ENCODE peak calls at places on chromosomes 5 and 9, in five cellular contexts. X is SW480, Y is nucleus accumbens, C is NCI-H748 treated with DMSO at 0.1 percent for 48 hours, Q is astrocyte of the hippocampus. O is an unnamed sample.

GRCh38 chr5:181069767-181070491 is 29.9 kb downstream of the BTNL9 start:
- DNase-seq in X (no peak), Q (no peak), C (no peak), Y (no peak), O (no peak)

GRCh38 chr9:111108946-111109345 is 70.7 kb upstream of the LPAR1 start:
- DNase-seq in Y (no peak), C (no peak), Q (no peak), X (no peak), O (no peak)

GRCh38 chr9:91374939-91375338 is 13.2 kb upstream of the AUH start:
- DNase-seq in Y (no peak), X (no peak), C (no peak), Q (peak; percentile 72), O (no peak)

GRCh38 chr9:114655689-114656088 is 1.9 kb downstream of the TEX53 start:
- DNase-seq in X (no peak), Y (no peak), C (no peak), Q (peak; percentile 25), O (no peak)

GRCh38 chr5:121988443-121988842 is 26.7 kb downstream of the SRFBP1 start:
- DNase-seq in C (no peak), Q (no peak), Y (no peak), X (no peak), O (no peak)

GRCh38 chr5:120765189-120765588 is 301.1 kb downstream of the PRR16 start:
- DNase-seq in C (no peak), X (no peak), Y (no peak), Q (peak; percentile 38), O (no peak)

GRCh38 chr9:99385814-99386279 is 163.8 kb downstream of the SEC61B start:
- DNase-seq in C (no peak), Y (no peak), Q (peak; percentile 33), X (no peak), O (no peak)

GRCh38 chr9:130663258-130664171 is 879 bp upstream of the PRDM12 start:
- DNase-seq in Q (peak; percentile 30), Y (no peak), X (peak; percentile 36), C (no peak), O (no peak)

GRCh38 chr5:172274951-172275753 is 8.4 kb downstream of the UBTD2 start:
- DNase-seq in Y (no peak), C (no peak), Q (no peak), X (no peak), O (peak; percentile 37)

GRCh38 chr5:168653611-168654010 is 74.4 kb upstream of the PANK3 start:
- DNase-seq in C (no peak), X (no peak), Y (no peak), Q (no peak), O (no peak)

GRCh38 chr9:136773386-136774044 is 9.2 kb upstream of the LCN15 start:
- DNase-seq in X (peak; percentile 35), Q (peak; percentile 21), Y (no peak), C (no peak), O (peak; percentile 59)

GRCh38 chr9:137488330-137488653 is 29.2 kb upstream of the NSMF start:
- DNase-seq in Q (no peak), X (no peak), Y (no peak), C (peak; percentile 23), O (no peak)

GRCh38 chr9:91948423-91949292 is 1.4 kb downstream of the ROR2 start:
- DNase-seq in Y (no peak), X (peak; percentile 74), Q (peak; percentile 45), C (peak; percentile 28), O (no peak)

GRCh38 chr5:95861221-95861857 is 38.8 kb upstream of the GLRX start:
- DNase-seq in Q (peak; percentile 59), X (peak; percentile 90), C (peak; percentile 41), Y (no peak), O (no peak)

GRCh38 chr9:79962836-79963235 is 391.1 kb downstream of the TLE4 start:
- DNase-seq in Y (no peak), C (no peak), X (no peak), Q (peak; percentile 61), O (no peak)

GRCh38 chr5:147558131-147558730 is 48.4 kb upstream of the DPYSL3 start:
- DNase-seq in Q (no peak), X (no peak), C (no peak), Y (no peak), O (no peak)

GRCh38 chr5:9056046-9056445 is 489.8 kb downstream of the SEMA5A start:
- DNase-seq in X (no peak), C (no peak), Y (no peak), Q (peak; percentile 33), O (no peak)

GRCh38 chr5:128629162-128629561 is 91.1 kb upstream of the FBN2 start:
- DNase-seq in C (no peak), X (no peak), Y (no peak), Q (peak; percentile 66), O (no peak)

GRCh38 chr5:96324708-96325107 is 108.3 kb downstream of the PCSK1 start:
- DNase-seq in Q (peak; percentile 72), C (no peak), X (peak; percentile 10), Y (no peak), O (no peak)

GRCh38 chr9:71814805-71815204 is 46.5 kb upstream of the CEMIP2 start:
- DNase-seq in Q (no peak), X (no peak), Y (no peak), C (no peak), O (no peak)

GRCh38 chr9:122941560-122942234 is 877 bp downstream of the RABGAP1 start:
- DNase-seq in Y (no peak), X (peak; percentile 19), Q (peak; percentile 70), C (no peak), O (no peak)

GRCh38 chr5:83632874-83633273 is 87.8 kb downstream of the HAPLN1 start:
- DNase-seq in Y (no peak), Q (peak; percentile 46), X (no peak), C (no peak), O (no peak)

GRCh38 chr5:151651997-151652645 is 34.6 kb downstream of the SPARC start:
- DNase-seq in Y (peak; percentile 19), Q (peak; percentile 91), X (peak; percentile 74), C (peak; percentile 39), O (no peak)

GRCh38 chr5:55509768-55510522 is 24.8 kb downstream of the PLPP1 start:
- DNase-seq in Y (no peak), X (peak; percentile 5), C (no peak), Q (no peak), O (no peak)

GRCh38 chr5:159324097-159324760 is 6.1 kb downstream of the IL12B start:
- DNase-seq in Y (no peak), Q (peak; percentile 71), X (no peak), C (no peak), O (no peak)

GRCh38 chr5:169832845-169833244 is 147.4 kb downstream of the INSYN2B start:
- DNase-seq in C (no peak), X (no peak), Q (no peak), Y (no peak), O (no peak)

GRCh38 chr9:91162784-91163440 is 198.8 kb downstream of the AUH start:
- DNase-seq in Y (no peak), C (no peak), Q (peak; percentile 46), X (peak; percentile 35), O (peak; percentile 61)

GRCh38 chr9:123415593-123415930 is 59.6 kb downstream of the CRB2 start:
- DNase-seq in X (no peak), Q (no peak), C (no peak), Y (no peak), O (no peak)

GRCh38 chr5:116495786-116496185 is 78.8 kb downstream of the SEMA6A start:
- DNase-seq in X (no peak), Q (no peak), C (no peak), Y (no peak), O (no peak)

GRCh38 chr5:124902097-124902821 is 155.8 kb upstream of the ZNF608 start:
- DNase-seq in C (peak; percentile 75), Y (no peak), Q (peak; percentile 75), X (peak; percentile 15), O (peak; percentile 75)

GRCh38 chr5:168734657-168735344 is 155.6 kb upstream of the PANK3 start:
- DNase-seq in X (peak; percentile 25), Q (peak; percentile 48), Y (no peak), C (no peak), O (no peak)

O was measured in GM06990.